ENCODE peak calls at places on chromosomes 12 and 14, in four cellular contexts. Q is DMS79, D is heart left ventricle, V is fibroblast of lung. Z is an unnamed sample.

GRCh38 chr14:60722163-60722835 is 1.9 kb downstream of the SIX4 start:
- DNase-seq in Q (peak; percentile 63), V (peak; percentile 77), D (no peak), Z (no peak)

GRCh38 chr14:101017209-101017608 is 113.7 kb upstream of the RTL1 start:
- DNase-seq in Q (no peak), V (peak; percentile 69), D (no peak), Z (no peak)

GRCh38 chr12:127750076-127750840 is 516.7 kb upstream of the TMEM132C start:
- DNase-seq in D (no peak), Q (no peak), V (peak; percentile 70), Z (no peak)

GRCh38 chr12:75635606-75636444 is 124.4 kb upstream of the KRR1 start:
- DNase-seq in D (no peak), Q (no peak), V (peak; percentile 99), Z (no peak)

GRCh38 chr14:68665116-68665515 is 127.8 kb downstream of the ZFP36L1 start:
- DNase-seq in D (no peak), Q (no peak), V (peak; percentile 81), Z (no peak)

GRCh38 chr12:46292754-46293402 is 24.0 kb upstream of the SLC38A1 start:
- DNase-seq in Q (no peak), V (no peak), D (no peak), Z (no peak)

GRCh38 chr14:68248481-68249255 is 429.1 kb downstream of the RAD51B start:
- DNase-seq in D (peak; percentile 32), V (peak; percentile 81), Q (peak; percentile 57), Z (peak; percentile 31)

GRCh38 chr12:59780605-59781135 is 184.8 kb downstream of the SLC16A7 start:
- DNase-seq in Q (no peak), D (no peak), V (peak; percentile 34), Z (no peak)

GRCh38 chr14:63203618-63204406 is 431 bp upstream of the RHOJ start:
- DNase-seq in D (peak; percentile 93), V (peak; percentile 99), Q (peak; percentile 58), Z (peak; percentile 60)

GRCh38 chr14:24695265-24696241 is 61.6 kb upstream of the GZMB start:
- DNase-seq in V (no peak), Q (no peak), D (no peak), Z (no peak)

GRCh38 chr12:112973712-112974305 is 4.5 kb upstream of the OAS2 start:
- DNase-seq in Q (no peak), D (no peak), V (no peak), Z (no peak)

GRCh38 chr12:24821691-24822090 is 127.2 kb downstream of the BCAT1 start:
- DNase-seq in V (peak; percentile 88), D (no peak), Q (no peak), Z (no peak)

GRCh38 chr12:62933871-62934798 is 815 bp downstream of the PPM1H start:
- DNase-seq in D (peak; percentile 45), V (peak; percentile 40), Q (no peak), Z (peak; percentile 41)

GRCh38 chr12:6471992-6472366 is 1.5 kb upstream of the VAMP1 start:
- DNase-seq in V (peak; percentile 27), Q (no peak), D (no peak), Z (no peak)

GRCh38 chr14:102507026-102507860 is 2.3 kb downstream of the ANKRD9 start:
- DNase-seq in V (no peak), Q (no peak), D (no peak), Z (no peak)

GRCh38 chr12:10361084-10361483 is 28.8 kb downstream of the KLRK1 start:
- DNase-seq in D (no peak), Q (peak; percentile 89), V (peak; percentile 29), Z (no peak)

GRCh38 chr14:54724123-54724522 is 157.2 kb downstream of the SAMD4A start:
- DNase-seq in V (no peak), Q (no peak), D (no peak), Z (no peak)

GRCh38 chr14:43887523-43887922 is 619.6 kb downstream of the FSCB start:
- DNase-seq in V (no peak), D (no peak), Q (no peak), Z (no peak)

GRCh38 chr14:47917344-47917954 is 242.0 kb upstream of the MDGA2 start:
- DNase-seq in V (peak; percentile 25), Q (no peak), D (no peak), Z (no peak)

GRCh38 chr12:27539191-27539631 is 15.2 kb downstream of the PPFIBP1 start:
- DNase-seq in V (no peak), Q (no peak), D (no peak), Z (no peak)

GRCh38 chr12:2895511-2895910 is 4.8 kb downstream of the TULP3 start:
- DNase-seq in V (no peak), D (no peak), Q (no peak), Z (no peak)

GRCh38 chr14:74571901-74572828 is 39.9 kb downstream of the LTBP2 start:
- DNase-seq in V (peak; percentile 100), Q (peak; percentile 62), D (no peak), Z (no peak)

GRCh38 chr12:8771072-8771471 is 51.3 kb upstream of the A2ML1 start:
- DNase-seq in V (no peak), D (no peak), Q (no peak), Z (no peak)

GRCh38 chr12:27899151-27899661 is 73.3 kb downstream of the PTHLH start:
- DNase-seq in Q (no peak), D (no peak), V (peak; percentile 99), Z (no peak)

GRCh38 chr12:7065073-7065623 is 4.6 kb downstream of the C1S start:
- DNase-seq in D (no peak), V (no peak), Q (no peak), Z (no peak)

Z was measured in heart right ventricle.